ENCODE peak calls at places on chromosomes 3 and 15, in four cellular contexts. O is GM23338, X is NB4, P is uterus. C is an unnamed sample.

GRCh38 chr15:25795061-25795460 is 68.1 kb downstream of the ATP10A start:
- DNase-seq in X (no peak), P (no peak), O (no peak), C (peak)

GRCh38 chr15:67253517-67254237 is 784 bp downstream of the AAGAB start:
- DNase-seq in X (no peak), O (no peak), P (no peak), C (no peak)

GRCh38 chr3:39000008-39000450 is 51.7 kb downstream of the SCN11A start:
- DNase-seq in P (no peak), O (peak), X (peak), C (no peak)

GRCh38 chr15:91922701-91923279 is 69.3 kb downstream of the SLCO3A1 start:
- DNase-seq in O (no peak), P (no peak), X (no peak), C (no peak)

GRCh38 chr3:156037356-156037755 is 83.0 kb upstream of the KCNAB1 start:
- DNase-seq in O (no peak), X (no peak), P (no peak), C (no peak)

GRCh38 chr3:33165372-33165771 is 51.6 kb downstream of the CRTAP start:
- DNase-seq in O (no peak), P (no peak), X (no peak), C (no peak)

GRCh38 chr3:150407818-150408231 is 273 bp upstream of the TSC22D2 start:
- DNase-seq in P (peak), O (peak), X (no peak), C (no peak)

GRCh38 chr3:16064660-16065414 is 109.6 kb upstream of the GALNT15 start:
- DNase-seq in P (peak), X (no peak), O (no peak), C (peak)

GRCh38 chr3:194496217-194496881 is 9.5 kb upstream of the ATP13A3 start:
- DNase-seq in O (no peak), P (no peak), X (peak), C (no peak)

C was measured in right atrium auricular region.